ENCODE peak calls at places on chromosomes 4 and X, in seven cellular contexts. One of them, this sample, is unnamed. For H3K4me1, the result is how much of the 10 kb centered on the place peaks cover.

GRCh38 chrX:54807524-54808108 is at the start of gene MAGED2:
- DNase-seq in sigmoid colon: no peak
- DNase-seq in tibial nerve: peak
- DNase-seq in testis: peak
- DNase-seq in left lung: no peak
- DNase-seq in ascending aorta: no peak
- DNase-seq in uterus: peak
- DNase-seq in this sample: no peak

GRCh38 chr4:82711158-82711785 is 87.3 kb downstream of the SCD5 start:
- DNase-seq in sigmoid colon: no peak
- DNase-seq in left lung: no peak
- DNase-seq in testis: no peak
- DNase-seq in uterus: no peak
- DNase-seq in ascending aorta: no peak
- DNase-seq in tibial nerve: no peak
- DNase-seq in this sample: no peak

GRCh38 chrX:9465380-9466114 is 689 bp downstream of the TBL1X start:
- DNase-seq in sigmoid colon: no peak
- DNase-seq in left lung: no peak
- DNase-seq in ascending aorta: no peak
- DNase-seq in testis: no peak
- DNase-seq in tibial nerve: no peak
- DNase-seq in uterus: peak
- DNase-seq in this sample: peak

GRCh38 chr4:159374749-159375535 is 272.1 kb downstream of the RAPGEF2 start:
- DNase-seq in left lung: no peak
- DNase-seq in sigmoid colon: no peak
- DNase-seq in uterus: no peak
- DNase-seq in tibial nerve: no peak
- DNase-seq in ascending aorta: no peak
- DNase-seq in testis: no peak
- DNase-seq in this sample: no peak

GRCh38 chr4:98682719-98683118 is 24.3 kb upstream of the TSPAN5 start:
- DNase-seq in uterus: no peak
- DNase-seq in ascending aorta: no peak
- DNase-seq in left lung: no peak
- DNase-seq in tibial nerve: no peak
- DNase-seq in sigmoid colon: no peak
- DNase-seq in testis: no peak
- DNase-seq in this sample: no peak

GRCh38 chr4:13511101-13511500 is 27.0 kb upstream of the RAB28 start:
- DNase-seq in uterus: no peak
- DNase-seq in left lung: no peak
- DNase-seq in tibial nerve: no peak
- DNase-seq in testis: no peak
- DNase-seq in ascending aorta: no peak
- DNase-seq in sigmoid colon: no peak
- DNase-seq in this sample: no peak

GRCh38 chr4:152679414-152680281 is at the start of gene TMEM154:
- DNase-seq in uterus: peak
- DNase-seq in sigmoid colon: peak
- DNase-seq in testis: peak
- DNase-seq in ascending aorta: no peak
- DNase-seq in left lung: peak
- DNase-seq in tibial nerve: peak
- DNase-seq in this sample: peak

GRCh38 chrX:108557594-108557993 is 118.0 kb downstream of the COL4A5 start:
- DNase-seq in testis: no peak
- DNase-seq in ascending aorta: no peak
- DNase-seq in uterus: no peak
- DNase-seq in tibial nerve: no peak
- DNase-seq in sigmoid colon: no peak
- DNase-seq in left lung: no peak
- DNase-seq in this sample: no peak

GRCh38 chr4:2066011-2066551 is 7.0 kb downstream of the NAT8L start:
- DNase-seq in tibial nerve: no peak
- DNase-seq in sigmoid colon: peak
- DNase-seq in ascending aorta: no peak
- DNase-seq in uterus: no peak
- DNase-seq in left lung: no peak
- DNase-seq in testis: peak
- DNase-seq in this sample: peak

GRCh38 chrX:78375894-78376293 is 48.5 kb upstream of the CYSLTR1 start:
- DNase-seq in ascending aorta: no peak
- DNase-seq in uterus: no peak
- DNase-seq in testis: no peak
- DNase-seq in sigmoid colon: no peak
- DNase-seq in tibial nerve: no peak
- DNase-seq in left lung: no peak
- DNase-seq in this sample: no peak

GRCh38 chrX:119655125-119655524 is 37.8 kb downstream of the SEPTIN6 start:
- DNase-seq in testis: peak
- DNase-seq in ascending aorta: no peak
- DNase-seq in tibial nerve: no peak
- DNase-seq in sigmoid colon: no peak
- DNase-seq in uterus: peak
- DNase-seq in left lung: no peak
- DNase-seq in this sample: no peak

GRCh38 chr4:1752284-1753041 is 31.1 kb downstream of the TACC3 start:
- DNase-seq in left lung: no peak
- DNase-seq in tibial nerve: no peak
- DNase-seq in testis: no peak
- DNase-seq in uterus: no peak
- DNase-seq in sigmoid colon: no peak
- DNase-seq in ascending aorta: no peak
- DNase-seq in this sample: peak

GRCh38 chrX:39261446-39262147 is 460.3 kb downstream of the MID1IP1 start:
- DNase-seq in ascending aorta: no peak
- DNase-seq in tibial nerve: no peak
- DNase-seq in left lung: no peak
- DNase-seq in sigmoid colon: no peak
- DNase-seq in testis: no peak
- DNase-seq in uterus: no peak
- DNase-seq in this sample: no peak

GRCh38 chrX:30301977-30302376 is 7.2 kb downstream of the NR0B1 start:
- DNase-seq in ascending aorta: no peak
- DNase-seq in testis: no peak
- DNase-seq in uterus: no peak
- DNase-seq in sigmoid colon: no peak
- DNase-seq in left lung: no peak
- DNase-seq in tibial nerve: no peak
- DNase-seq in this sample: no peak

GRCh38 chr4:159159611-159160010 is 56.7 kb downstream of the RAPGEF2 start:
- DNase-seq in sigmoid colon: no peak
- DNase-seq in ascending aorta: no peak
- DNase-seq in left lung: no peak
- DNase-seq in uterus: no peak
- DNase-seq in tibial nerve: no peak
- DNase-seq in testis: no peak
- DNase-seq in this sample: no peak

GRCh38 chrX:70437011-70437410 is 7.6 kb upstream of the DLG3 start:
- DNase-seq in testis: no peak
- DNase-seq in sigmoid colon: no peak
- DNase-seq in uterus: no peak
- DNase-seq in left lung: no peak
- DNase-seq in ascending aorta: no peak
- DNase-seq in tibial nerve: no peak
- DNase-seq in this sample: no peak

GRCh38 chr4:185532327-185532726 is 3.0 kb downstream of the PDLIM3 start:
- DNase-seq in ascending aorta: no peak
- DNase-seq in uterus: no peak
- DNase-seq in left lung: no peak
- DNase-seq in sigmoid colon: no peak
- DNase-seq in testis: no peak
- DNase-seq in tibial nerve: no peak
- DNase-seq in this sample: no peak

GRCh38 chrX:1421433-1422134 is 29.7 kb upstream of the SLC25A6 start:
- DNase-seq in tibial nerve: no peak
- DNase-seq in left lung: no peak
- DNase-seq in sigmoid colon: peak
- DNase-seq in uterus: no peak
- DNase-seq in testis: peak
- DNase-seq in ascending aorta: no peak
- DNase-seq in this sample: peak

GRCh38 chr4:4426511-4427477 is 39.9 kb downstream of the NSG1 start:
- DNase-seq in ascending aorta: no peak
- DNase-seq in testis: no peak
- DNase-seq in tibial nerve: no peak
- DNase-seq in left lung: no peak
- DNase-seq in uterus: peak
- DNase-seq in sigmoid colon: peak
- DNase-seq in this sample: no peak

GRCh38 chr4:8391972-8392371 is 48.6 kb downstream of the ACOX3 start:
- DNase-seq in tibial nerve: no peak
- DNase-seq in testis: peak
- DNase-seq in left lung: no peak
- DNase-seq in sigmoid colon: peak
- DNase-seq in uterus: peak
- DNase-seq in ascending aorta: no peak
- DNase-seq in this sample: no peak

GRCh38 chr4:124997124-124997523 is 284.6 kb upstream of the ANKRD50 start:
- DNase-seq in left lung: no peak
- DNase-seq in uterus: no peak
- DNase-seq in sigmoid colon: no peak
- DNase-seq in testis: no peak
- DNase-seq in tibial nerve: no peak
- DNase-seq in ascending aorta: no peak
- DNase-seq in this sample: no peak

GRCh38 chrX:37879692-37880091 is 32.3 kb upstream of the DYNLT3 start:
- DNase-seq in sigmoid colon: no peak
- DNase-seq in tibial nerve: no peak
- DNase-seq in left lung: no peak
- DNase-seq in uterus: no peak
- DNase-seq in testis: no peak
- DNase-seq in ascending aorta: no peak
- DNase-seq in this sample: no peak
- H3K4me1 ChIP-seq in sigmoid colon: under half
- H3K4me1 ChIP-seq in tibial nerve: under half
- H3K4me1 ChIP-seq in left lung: under half
- H3K4me1 ChIP-seq in uterus: under half
- H3K4me1 ChIP-seq in testis: under half
- H3K4me1 ChIP-seq in ascending aorta: under half
- H3K4me1 ChIP-seq in this sample: under half

DNA sequence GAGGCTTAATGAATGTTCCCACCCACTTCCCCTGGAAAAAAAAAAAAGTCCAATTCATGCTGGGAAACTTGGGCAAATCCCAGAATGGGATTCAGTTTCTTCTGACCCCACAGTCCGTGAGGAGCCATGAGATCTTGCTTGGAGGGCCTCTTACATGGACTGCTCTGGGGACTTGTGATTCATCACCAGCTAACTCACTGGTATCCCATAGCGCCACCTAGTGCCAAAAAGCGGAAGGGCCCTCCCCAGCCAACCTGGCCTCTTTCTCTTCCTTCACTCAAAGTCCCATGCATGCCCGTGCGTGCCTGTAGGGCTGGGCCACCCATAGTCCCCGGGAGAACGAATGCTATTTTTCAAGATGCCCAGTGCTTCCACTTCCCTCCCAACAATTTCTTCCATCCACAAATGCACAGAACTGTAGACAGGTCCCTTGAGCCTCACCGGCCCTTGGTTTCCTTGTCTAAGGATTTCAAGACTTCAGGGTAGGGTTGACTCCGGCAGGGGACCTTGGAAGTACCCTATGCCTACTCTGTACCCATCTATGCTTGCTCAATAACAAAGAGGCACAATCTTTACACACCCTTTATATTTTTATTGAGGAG is 5.1 kb downstream of the RTL5 start:
- DNase-seq in tibial nerve: peak
- DNase-seq in testis: peak
- DNase-seq in uterus: peak
- DNase-seq in left lung: peak
- DNase-seq in ascending aorta: peak
- DNase-seq in sigmoid colon: peak
- DNase-seq in this sample: peak
- TF ChIP-seq CTCF in tibial nerve: peak
- TF ChIP-seq CTCF in testis: peak
- TF ChIP-seq CTCF in uterus: peak
- TF ChIP-seq CTCF in left lung: peak
- TF ChIP-seq CTCF in ascending aorta: peak
- TF ChIP-seq CTCF in sigmoid colon: peak
- TF ChIP-seq CTCF in this sample: peak

GRCh38 chr4:173666-174314 is 49.5 kb downstream of the ZNF718 start:
- DNase-seq in ascending aorta: no peak
- DNase-seq in testis: no peak
- DNase-seq in uterus: no peak
- DNase-seq in sigmoid colon: no peak
- DNase-seq in tibial nerve: no peak
- DNase-seq in left lung: no peak
- DNase-seq in this sample: no peak

GRCh38 chr4:175986-176385 is 51.7 kb downstream of the ZNF718 start:
- DNase-seq in ascending aorta: no peak
- DNase-seq in uterus: no peak
- DNase-seq in left lung: no peak
- DNase-seq in testis: no peak
- DNase-seq in tibial nerve: no peak
- DNase-seq in sigmoid colon: no peak
- DNase-seq in this sample: no peak

DNA sequence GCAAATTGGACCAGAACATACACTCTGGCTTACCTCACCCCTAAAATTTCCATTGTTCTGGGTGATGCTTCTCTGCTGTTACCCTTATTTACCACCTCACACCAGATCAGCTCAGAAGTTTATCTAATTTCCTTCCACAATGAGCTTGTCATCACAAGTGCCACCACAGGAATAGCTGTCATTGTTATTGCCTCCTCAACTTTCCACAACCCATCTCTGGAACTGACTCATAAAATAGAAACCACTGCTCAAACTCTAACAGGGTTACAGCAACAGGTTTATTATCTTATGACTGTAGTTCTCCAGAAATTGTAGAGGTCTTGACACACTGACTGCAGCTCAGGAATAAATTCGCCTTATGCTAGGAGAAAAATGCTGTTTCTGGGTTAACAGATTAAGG is 52.7 kb downstream of the ZNF718 start:
- DNase-seq in ascending aorta: no peak
- DNase-seq in uterus: no peak
- DNase-seq in testis: no peak
- DNase-seq in tibial nerve: no peak
- DNase-seq in left lung: no peak
- DNase-seq in sigmoid colon: no peak
- DNase-seq in this sample: no peak
- H3K4me3 ChIP-seq in ascending aorta: no peak
- H3K4me3 ChIP-seq in uterus: no peak
- H3K4me3 ChIP-seq in testis: no peak
- H3K4me3 ChIP-seq in tibial nerve: no peak
- H3K4me3 ChIP-seq in left lung: no peak
- H3K4me3 ChIP-seq in sigmoid colon: no peak
- H3K4me3 ChIP-seq in this sample: no peak

GRCh38 chrX:128816919-128817318 is 706.4 kb downstream of the SMARCA1 start:
- DNase-seq in ascending aorta: no peak
- DNase-seq in sigmoid colon: no peak
- DNase-seq in left lung: no peak
- DNase-seq in uterus: no peak
- DNase-seq in testis: no peak
- DNase-seq in tibial nerve: no peak
- DNase-seq in this sample: no peak

GRCh38 chrX:128818690-128819089 is 704.6 kb downstream of the SMARCA1 start:
- DNase-seq in tibial nerve: no peak
- DNase-seq in ascending aorta: no peak
- DNase-seq in left lung: no peak
- DNase-seq in testis: no peak
- DNase-seq in uterus: no peak
- DNase-seq in sigmoid colon: no peak
- DNase-seq in this sample: no peak
- H3K4me1 ChIP-seq in tibial nerve: under half
- H3K4me1 ChIP-seq in ascending aorta: under half
- H3K4me1 ChIP-seq in left lung: under half
- H3K4me1 ChIP-seq in testis: under half
- H3K4me1 ChIP-seq in uterus: under half
- H3K4me1 ChIP-seq in sigmoid colon: under half
- H3K4me1 ChIP-seq in this sample: under half